ENCODE peak calls at places on chromosomes 5 and 9, in ten cellular contexts. One of them, this sample, is unnamed.

GRCh38 chr9:76218868-76219462 is 175.3 kb downstream of the RFK start:
- DNase-seq in breast epithelium: no peak
- DNase-seq in prostate gland: no peak
- DNase-seq in stomach: no peak
- DNase-seq in HCT116: no peak
- DNase-seq in GM12878: no peak
- DNase-seq in endothelial cell of umbilical vein: no peak
- DNase-seq in GM23338: peak; percentile 8
- DNase-seq in HepG2: no peak
- DNase-seq in spleen: no peak
- DNase-seq in this sample: no peak

GRCh38 chr5:127854520-127854919 is 151.3 kb downstream of the CCDC192 start:
- DNase-seq in breast epithelium: no peak
- DNase-seq in prostate gland: no peak
- DNase-seq in stomach: no peak
- DNase-seq in HCT116: no peak
- DNase-seq in GM12878: no peak
- DNase-seq in endothelial cell of umbilical vein: no peak
- DNase-seq in GM23338: no peak
- DNase-seq in HepG2: no peak
- DNase-seq in spleen: no peak
- DNase-seq in this sample: no peak

GRCh38 chr5:153543959-153544470 is 53.5 kb downstream of the GRIA1 start:
- DNase-seq in breast epithelium: no peak
- DNase-seq in prostate gland: no peak
- DNase-seq in stomach: no peak
- DNase-seq in HCT116: no peak
- DNase-seq in GM12878: no peak
- DNase-seq in endothelial cell of umbilical vein: no peak
- DNase-seq in GM23338: no peak
- DNase-seq in HepG2: no peak
- DNase-seq in spleen: no peak
- DNase-seq in this sample: no peak

GRCh38 chr5:76500633-76501393 is 97.7 kb downstream of the IQGAP2 start:
- DNase-seq in breast epithelium: no peak
- DNase-seq in prostate gland: no peak
- DNase-seq in stomach: no peak
- DNase-seq in HCT116: no peak
- DNase-seq in GM12878: no peak
- DNase-seq in endothelial cell of umbilical vein: no peak
- DNase-seq in GM23338: no peak
- DNase-seq in HepG2: no peak
- DNase-seq in spleen: no peak
- DNase-seq in this sample: no peak

GRCh38 chr9:20835364-20836286 is 151.6 kb downstream of the FOCAD start:
- DNase-seq in breast epithelium: no peak
- DNase-seq in prostate gland: no peak
- DNase-seq in stomach: no peak
- DNase-seq in HCT116: no peak
- DNase-seq in GM12878: no peak
- DNase-seq in endothelial cell of umbilical vein: no peak
- DNase-seq in GM23338: no peak
- DNase-seq in HepG2: peak; percentile 85
- DNase-seq in spleen: no peak
- DNase-seq in this sample: no peak

GRCh38 chr5:149857499-149857898 is 87.1 kb downstream of the PDE6A start:
- DNase-seq in breast epithelium: peak; percentile 88
- DNase-seq in prostate gland: peak; percentile 63
- DNase-seq in stomach: peak; percentile 79
- DNase-seq in HCT116: no peak
- DNase-seq in GM12878: no peak
- DNase-seq in endothelial cell of umbilical vein: peak; percentile 62
- DNase-seq in GM23338: no peak
- DNase-seq in HepG2: no peak
- DNase-seq in spleen: peak; percentile 54
- DNase-seq in this sample: peak; percentile 97

GRCh38 chr5:58752030-58752429 is 169.2 kb downstream of the RAB3C start:
- DNase-seq in breast epithelium: no peak
- DNase-seq in prostate gland: no peak
- DNase-seq in stomach: no peak
- DNase-seq in HCT116: no peak
- DNase-seq in GM12878: no peak
- DNase-seq in endothelial cell of umbilical vein: no peak
- DNase-seq in GM23338: no peak
- DNase-seq in HepG2: no peak
- DNase-seq in spleen: no peak
- DNase-seq in this sample: no peak

GRCh38 chr9:10855847-10856246 is 243.0 kb upstream of the PTPRD start:
- DNase-seq in breast epithelium: no peak
- DNase-seq in prostate gland: no peak
- DNase-seq in stomach: no peak
- DNase-seq in HCT116: no peak
- DNase-seq in GM12878: no peak
- DNase-seq in endothelial cell of umbilical vein: peak; percentile 51
- DNase-seq in GM23338: peak; percentile 76
- DNase-seq in HepG2: no peak
- DNase-seq in spleen: no peak
- DNase-seq in this sample: no peak

GRCh38 chr5:59720063-59720462 is 173.5 kb downstream of the PDE4D start:
- DNase-seq in breast epithelium: no peak
- DNase-seq in prostate gland: no peak
- DNase-seq in stomach: no peak
- DNase-seq in HCT116: no peak
- DNase-seq in GM12878: no peak
- DNase-seq in endothelial cell of umbilical vein: no peak
- DNase-seq in GM23338: no peak
- DNase-seq in HepG2: no peak
- DNase-seq in spleen: no peak
- DNase-seq in this sample: no peak

GRCh38 chr5:141742866-141743651 is 61.0 kb upstream of the ARAP3 start:
- DNase-seq in breast epithelium: no peak
- DNase-seq in prostate gland: no peak
- DNase-seq in stomach: peak; percentile 28
- DNase-seq in HCT116: no peak
- DNase-seq in GM12878: no peak
- DNase-seq in endothelial cell of umbilical vein: peak; percentile 46
- DNase-seq in GM23338: peak; percentile 91
- DNase-seq in HepG2: no peak
- DNase-seq in spleen: peak; percentile 67
- DNase-seq in this sample: no peak

GRCh38 chr5:31029925-31030324 is 163.6 kb upstream of the CDH6 start:
- DNase-seq in breast epithelium: no peak
- DNase-seq in prostate gland: no peak
- DNase-seq in stomach: no peak
- DNase-seq in HCT116: no peak
- DNase-seq in GM12878: no peak
- DNase-seq in endothelial cell of umbilical vein: no peak
- DNase-seq in GM23338: peak; percentile 59
- DNase-seq in HepG2: no peak
- DNase-seq in spleen: no peak
- DNase-seq in this sample: no peak

GRCh38 chr5:120535900-120536299 is 71.8 kb downstream of the PRR16 start:
- DNase-seq in breast epithelium: no peak
- DNase-seq in prostate gland: no peak
- DNase-seq in stomach: no peak
- DNase-seq in HCT116: no peak
- DNase-seq in GM12878: no peak
- DNase-seq in endothelial cell of umbilical vein: no peak
- DNase-seq in GM23338: no peak
- DNase-seq in HepG2: no peak
- DNase-seq in spleen: no peak
- DNase-seq in this sample: no peak

GRCh38 chr9:98726735-98727134 is 18.0 kb upstream of the GABBR2 start:
- DNase-seq in breast epithelium: no peak
- DNase-seq in prostate gland: no peak
- DNase-seq in stomach: no peak
- DNase-seq in HCT116: no peak
- DNase-seq in GM12878: no peak
- DNase-seq in endothelial cell of umbilical vein: no peak
- DNase-seq in GM23338: peak; percentile 17
- DNase-seq in HepG2: no peak
- DNase-seq in spleen: no peak
- DNase-seq in this sample: no peak

GRCh38 chr5:96565843-96566242 is 96.3 kb upstream of the CAST start:
- DNase-seq in breast epithelium: no peak
- DNase-seq in prostate gland: no peak
- DNase-seq in stomach: no peak
- DNase-seq in HCT116: no peak
- DNase-seq in GM12878: no peak
- DNase-seq in endothelial cell of umbilical vein: peak; percentile 79
- DNase-seq in GM23338: peak; percentile 51
- DNase-seq in HepG2: no peak
- DNase-seq in spleen: no peak
- DNase-seq in this sample: no peak

GRCh38 chr5:172816887-172817418 is 17.1 kb upstream of the ERGIC1 start:
- DNase-seq in breast epithelium: no peak
- DNase-seq in prostate gland: no peak
- DNase-seq in stomach: no peak
- DNase-seq in HCT116: no peak
- DNase-seq in GM12878: no peak
- DNase-seq in endothelial cell of umbilical vein: no peak
- DNase-seq in GM23338: no peak
- DNase-seq in HepG2: no peak
- DNase-seq in spleen: no peak
- DNase-seq in this sample: no peak

GRCh38 chr5:66230551-66230950 is 86.5 kb downstream of the SREK1 start:
- DNase-seq in breast epithelium: no peak
- DNase-seq in prostate gland: no peak
- DNase-seq in stomach: no peak
- DNase-seq in HCT116: no peak
- DNase-seq in GM12878: no peak
- DNase-seq in endothelial cell of umbilical vein: peak; percentile 4
- DNase-seq in GM23338: peak; percentile 70
- DNase-seq in HepG2: no peak
- DNase-seq in spleen: no peak
- DNase-seq in this sample: no peak

GRCh38 chr9:111036946-111037743 is 1.1 kb downstream of the LPAR1 start:
- DNase-seq in breast epithelium: no peak
- DNase-seq in prostate gland: no peak
- DNase-seq in stomach: no peak
- DNase-seq in HCT116: peak; percentile 7
- DNase-seq in GM12878: no peak
- DNase-seq in endothelial cell of umbilical vein: no peak
- DNase-seq in GM23338: peak; percentile 67
- DNase-seq in HepG2: no peak
- DNase-seq in spleen: no peak
- DNase-seq in this sample: no peak

GRCh38 chr5:9149988-9150387 is 395.9 kb downstream of the SEMA5A start:
- DNase-seq in breast epithelium: no peak
- DNase-seq in prostate gland: no peak
- DNase-seq in stomach: no peak
- DNase-seq in HCT116: no peak
- DNase-seq in GM12878: no peak
- DNase-seq in endothelial cell of umbilical vein: no peak
- DNase-seq in GM23338: no peak
- DNase-seq in HepG2: no peak
- DNase-seq in spleen: no peak
- DNase-seq in this sample: no peak

GRCh38 chr5:7978991-7979390 is 110.0 kb downstream of the MTRR start:
- DNase-seq in breast epithelium: no peak
- DNase-seq in prostate gland: no peak
- DNase-seq in stomach: no peak
- DNase-seq in HCT116: no peak
- DNase-seq in GM12878: no peak
- DNase-seq in endothelial cell of umbilical vein: no peak
- DNase-seq in GM23338: no peak
- DNase-seq in HepG2: no peak
- DNase-seq in spleen: no peak
- DNase-seq in this sample: no peak

GRCh38 chr5:147162740-147163139 is 72.1 kb upstream of the STK32A start:
- DNase-seq in breast epithelium: no peak
- DNase-seq in prostate gland: no peak
- DNase-seq in stomach: no peak
- DNase-seq in HCT116: no peak
- DNase-seq in GM12878: no peak
- DNase-seq in endothelial cell of umbilical vein: no peak
- DNase-seq in GM23338: peak; percentile 16
- DNase-seq in HepG2: no peak
- DNase-seq in spleen: no peak
- DNase-seq in this sample: no peak

GRCh38 chr9:113462781-113463286 is 693 bp upstream of the RGS3 start:
- DNase-seq in breast epithelium: no peak
- DNase-seq in prostate gland: no peak
- DNase-seq in stomach: no peak
- DNase-seq in HCT116: no peak
- DNase-seq in GM12878: no peak
- DNase-seq in endothelial cell of umbilical vein: no peak
- DNase-seq in GM23338: no peak
- DNase-seq in HepG2: no peak
- DNase-seq in spleen: no peak
- DNase-seq in this sample: no peak
- H3K4me3 ChIP-seq in breast epithelium: no peak overlapping the region
- H3K4me3 ChIP-seq in prostate gland: no peak overlapping the region
- H3K4me3 ChIP-seq in stomach: peak overlapping the region; percentile 47
- H3K4me3 ChIP-seq in HCT116: peak overlapping the region; percentile 84
- H3K4me3 ChIP-seq in GM12878: no peak overlapping the region
- H3K4me3 ChIP-seq in endothelial cell of umbilical vein: no peak overlapping the region
- H3K4me3 ChIP-seq in GM23338: peak overlapping the region; percentile 80
- H3K4me3 ChIP-seq in HepG2: no peak overlapping the region
- H3K4me3 ChIP-seq in spleen: no peak overlapping the region
- H3K4me3 ChIP-seq in this sample: peak overlapping the region; percentile 70

GRCh38 chr9:37963936-37964739 is 60.2 kb upstream of the SLC25A51 start:
- DNase-seq in breast epithelium: peak; percentile 93
- DNase-seq in prostate gland: peak; percentile 94
- DNase-seq in stomach: peak; percentile 70
- DNase-seq in HCT116: no peak
- DNase-seq in GM12878: no peak
- DNase-seq in endothelial cell of umbilical vein: peak; percentile 94
- DNase-seq in GM23338: no peak
- DNase-seq in HepG2: peak; percentile 94
- DNase-seq in spleen: no peak
- DNase-seq in this sample: no peak
- TF ChIP-seq POLR2AphosphoS5 in breast epithelium: peak; percentile 79
- TF ChIP-seq POLR2AphosphoS5 in prostate gland: peak; percentile 80
- TF ChIP-seq POLR2AphosphoS5 in stomach: peak; percentile 34
- TF ChIP-seq POLR2AphosphoS5 in HCT116: no peak
- TF ChIP-seq POLR2AphosphoS5 in GM12878: no peak
- TF ChIP-seq POLR2AphosphoS5 in endothelial cell of umbilical vein: peak; percentile 21
- TF ChIP-seq POLR2AphosphoS5 in GM23338: no peak
- TF ChIP-seq POLR2AphosphoS5 in HepG2: no peak
- TF ChIP-seq POLR2AphosphoS5 in spleen: no peak
- TF ChIP-seq POLR2AphosphoS5 in this sample: no peak

GRCh38 chr5:94223231-94223630 is 395.2 kb downstream of the KIAA0825 start:
- DNase-seq in breast epithelium: no peak
- DNase-seq in prostate gland: no peak
- DNase-seq in stomach: no peak
- DNase-seq in HCT116: no peak
- DNase-seq in GM12878: no peak
- DNase-seq in endothelial cell of umbilical vein: no peak
- DNase-seq in GM23338: no peak
- DNase-seq in HepG2: no peak
- DNase-seq in spleen: no peak
- DNase-seq in this sample: no peak

GRCh38 chr5:94228791-94229190 is 389.6 kb downstream of the KIAA0825 start:
- DNase-seq in breast epithelium: no peak
- DNase-seq in prostate gland: no peak
- DNase-seq in stomach: no peak
- DNase-seq in HCT116: no peak
- DNase-seq in GM12878: no peak
- DNase-seq in endothelial cell of umbilical vein: no peak
- DNase-seq in GM23338: no peak
- DNase-seq in HepG2: no peak
- DNase-seq in spleen: no peak
- DNase-seq in this sample: no peak
- H3K4me3 ChIP-seq in breast epithelium: no peak overlapping the region
- H3K4me3 ChIP-seq in prostate gland: no peak overlapping the region
- H3K4me3 ChIP-seq in stomach: no peak overlapping the region
- H3K4me3 ChIP-seq in HCT116: no peak overlapping the region
- H3K4me3 ChIP-seq in GM12878: no peak overlapping the region
- H3K4me3 ChIP-seq in endothelial cell of umbilical vein: no peak overlapping the region
- H3K4me3 ChIP-seq in GM23338: no peak overlapping the region
- H3K4me3 ChIP-seq in HepG2: no peak overlapping the region
- H3K4me3 ChIP-seq in spleen: no peak overlapping the region
- H3K4me3 ChIP-seq in this sample: no peak overlapping the region

GRCh38 chr9:70083429-70083828 is 39.8 kb downstream of the MAMDC2 start:
- DNase-seq in breast epithelium: no peak
- DNase-seq in prostate gland: peak; percentile 8
- DNase-seq in stomach: no peak
- DNase-seq in HCT116: no peak
- DNase-seq in GM12878: no peak
- DNase-seq in endothelial cell of umbilical vein: no peak
- DNase-seq in GM23338: no peak
- DNase-seq in HepG2: no peak
- DNase-seq in spleen: no peak
- DNase-seq in this sample: no peak
- TF ChIP-seq POLR2AphosphoS5 in breast epithelium: no peak
- TF ChIP-seq POLR2AphosphoS5 in prostate gland: no peak
- TF ChIP-seq POLR2AphosphoS5 in stomach: no peak
- TF ChIP-seq POLR2AphosphoS5 in HCT116: no peak
- TF ChIP-seq POLR2AphosphoS5 in GM12878: no peak
- TF ChIP-seq POLR2AphosphoS5 in endothelial cell of umbilical vein: no peak
- TF ChIP-seq POLR2AphosphoS5 in GM23338: no peak
- TF ChIP-seq POLR2AphosphoS5 in HepG2: no peak
- TF ChIP-seq POLR2AphosphoS5 in spleen: no peak
- TF ChIP-seq POLR2AphosphoS5 in this sample: peak; percentile 57

This sample was measured in esophagus muscularis mucosa.